ENCODE peak calls at places on chromosomes 16 and 17, in six cellular contexts. H is NCI-H1105 treated with DMSO at 0.1 percent for 48 hours, C is dermis blood vessel endothelial cell, X is AML-193, P is HEK293T, K is NCI-H2081. B is an unnamed sample.

GRCh38 chr17:17924857-17925250 is 47.3 kb downstream of the TOM1L2 start:
- DNase-seq in H (no peak), C (no peak), X (no peak), P (no peak), K (no peak), B (no peak)

GRCh38 chr16:74460542-74460941 is 39.3 kb upstream of the CLEC18B start:
- DNase-seq in H (no peak), C (no peak), X (no peak), P (no peak), K (no peak), B (no peak)

GRCh38 chr16:49355923-49356665 is 17.5 kb upstream of the C16orf78 start:
- DNase-seq in H (no peak), C (no peak), X (no peak), P (no peak), K (no peak), B (no peak)

GRCh38 chr17:42562845-42563509 is 1.0 kb downstream of the COASY start:
- DNase-seq in H (no peak), C (no peak), X (no peak), P (no peak), K (no peak), B (no peak)

GRCh38 chr16:10622036-10622921 is 41.9 kb upstream of the EMP2 start:
- DNase-seq in H (no peak), C (no peak), X (no peak), P (no peak), K (no peak), B (no peak)

GRCh38 chr16:62254847-62255246 is 218.6 kb upstream of the CDH8 start:
- DNase-seq in H (no peak), C (no peak), X (no peak), P (no peak), K (no peak), B (no peak)

GRCh38 chr16:66271074-66272060 is 95.1 kb upstream of the CDH5 start:
- DNase-seq in H (no peak), C (no peak), X (no peak), P (no peak), K (no peak), B (no peak)

GRCh38 chr16:77993111-77993571 is 29.2 kb upstream of the CLEC3A start:
- DNase-seq in H (no peak), C (no peak), X (no peak), P (no peak), K (no peak), B (no peak)

GRCh38 chr16:610513-611381 is 20.0 kb upstream of the WFIKKN1 start:
- DNase-seq in H (peak), C (peak), X (no peak), P (peak), K (no peak), B (peak)

GRCh38 chr17:6517017-6517416 is 39.3 kb downstream of the PITPNM3 start:
- DNase-seq in H (no peak), C (no peak), X (no peak), P (no peak), K (no peak), B (no peak)

GRCh38 chr16:50531359-50531758 is 16.8 kb upstream of the NKD1 start:
- DNase-seq in H (no peak), C (no peak), X (no peak), P (no peak), K (no peak), B (no peak)

GRCh38 chr16:71479420-71479819 is 9.7 kb downstream of the ZNF19 start:
- DNase-seq in H (no peak), C (peak), X (no peak), P (peak), K (peak), B (no peak)

GRCh38 chr16:15041260-15042011 is 14.4 kb downstream of the NTAN1 start:
- DNase-seq in H (no peak), C (no peak), X (no peak), P (no peak), K (no peak), B (peak)

GRCh38 chr17:42179911-42180410 is 981 bp downstream of the KCNH4 start:
- DNase-seq in H (peak), C (peak), X (no peak), P (peak), K (no peak), B (no peak)

GRCh38 chr16:25063865-25064264 is 47.7 kb upstream of the LCMT1 start:
- DNase-seq in H (no peak), C (no peak), X (no peak), P (no peak), K (no peak), B (no peak)

GRCh38 chr17:69763503-69763902 is 311.5 kb upstream of the KCNJ16 start:
- DNase-seq in H (no peak), C (peak), X (no peak), P (no peak), K (no peak), B (no peak)

GRCh38 chr16:50673496-50674275 is 7.4 kb downstream of the SNX20 start:
- DNase-seq in H (no peak), C (no peak), X (no peak), P (no peak), K (no peak), B (no peak)

GRCh38 chr17:75061055-75061438 is 14.0 kb downstream of the KCTD2 start:
- DNase-seq in H (no peak), C (no peak), X (no peak), P (no peak), K (no peak), B (no peak)

GRCh38 chr16:73878616-73879015 is 418.0 kb upstream of the PSMD7 start:
- DNase-seq in H (peak), C (peak), X (peak), P (peak), K (peak), B (no peak)

GRCh38 chr17:62775876-62776275 is 32.2 kb downstream of the MARCHF10 start:
- DNase-seq in H (no peak), C (no peak), X (no peak), P (no peak), K (no peak), B (no peak)

GRCh38 chr17:74526681-74527080 is 4.6 kb downstream of the CD300LB start:
- DNase-seq in H (no peak), C (no peak), X (no peak), P (no peak), K (no peak), B (no peak)

GRCh38 chr17:82497483-82498405 is 21.8 kb upstream of the FOXK2 start:
- DNase-seq in H (peak), C (peak), X (peak), P (peak), K (peak), B (peak)

GRCh38 chr17:79612468-79613194 is 1.8 kb upstream of the RBFOX3 start:
- DNase-seq in H (no peak), C (peak), X (peak), P (peak), K (peak), B (no peak)

GRCh38 chr17:42274273-42274542 is 2.0 kb downstream of the STAT5B start:
- DNase-seq in H (no peak), C (no peak), X (no peak), P (no peak), K (no peak), B (no peak)

GRCh38 chr17:34706029-34706428 is 126.6 kb downstream of the TMEM132E start:
- DNase-seq in H (no peak), C (peak), X (peak), P (peak), K (no peak), B (no peak)

GRCh38 chr16:70778901-70779309 is 22.1 kb downstream of the VAC14 start:
- DNase-seq in H (peak), C (peak), X (no peak), P (peak), K (no peak), B (no peak)

GRCh38 chr17:75317671-75318070 is 28.4 kb upstream of the SLC25A19 start:
- DNase-seq in H (no peak), C (no peak), X (no peak), P (no peak), K (no peak), B (no peak)

GRCh38 chr16:12054868-12055267 is 78.3 kb downstream of the SNX29 start:
- DNase-seq in H (no peak), C (no peak), X (no peak), P (no peak), K (no peak), B (no peak)

GRCh38 chr16:85871756-85872155 is 27.2 kb upstream of the IRF8 start:
- DNase-seq in H (no peak), C (no peak), X (no peak), P (no peak), K (no peak), B (no peak)

GRCh38 chr17:64778367-64779290 is 116.5 kb upstream of the SMURF2 start:
- DNase-seq in H (peak), C (no peak), X (no peak), P (no peak), K (peak), B (no peak)

GRCh38 chr16:695355-696089 is 5.3 kb upstream of the WDR24 start:
- DNase-seq in H (peak), C (no peak), X (no peak), P (no peak), K (peak), B (no peak)

GRCh38 chr17:41594363-41594915 is 7.7 kb upstream of the KRT14 start:
- DNase-seq in H (no peak), C (no peak), X (no peak), P (no peak), K (no peak), B (no peak)

GRCh38 chr16:19822534-19822933 is 62.1 kb downstream of the GPRC5B start:
- DNase-seq in H (no peak), C (no peak), X (no peak), P (no peak), K (no peak), B (no peak)

GRCh38 chr16:57994778-57995177 is 5.7 kb downstream of the ZNF319 start:
- DNase-seq in H (no peak), C (peak), X (peak), P (peak), K (no peak), B (no peak)

GRCh38 chr17:60161598-60162330 is 12.0 kb downstream of the CA4 start:
- DNase-seq in H (no peak), C (peak), X (no peak), P (no peak), K (no peak), B (peak)

GRCh38 chr17:51228177-51228576 is 31.7 kb downstream of the MBTD1 start:
- DNase-seq in H (no peak), C (no peak), X (peak), P (no peak), K (no peak), B (no peak)

GRCh38 chr17:37844158-37844976 is 79.8 kb upstream of the TBC1D3K start:
- DNase-seq in H (no peak), C (peak), X (peak), P (peak), K (no peak), B (no peak)

GRCh38 chr17:77644181-77644972 is 314.1 kb upstream of the TNRC6C start:
- DNase-seq in H (peak), C (no peak), X (no peak), P (no peak), K (no peak), B (no peak)

GRCh38 chr17:40312893-40313659 is 4.1 kb downstream of the RARA start:
- DNase-seq in H (no peak), C (no peak), X (no peak), P (no peak), K (no peak), B (no peak)

B was measured in amygdala.